ENCODE peak calls at places on chromosome 3, in ten cellular contexts. E, L, A, K, B, G, H, U, Z and X are unnamed samples.
A peak's percentile ranks its signal among the peaks of the same experiment; 100 is the strongest.

GRCh38 chr3:57545636-57546268 is 1.6 kb upstream of the DNAH12 start:
- DNase-seq in E (no peak), L (no peak), A (no peak), K (no peak), B (peak; percentile 36), G (no peak), H (peak; percentile 4), U (no peak), Z (no peak), X (no peak)

GRCh38 chr3:52625041-52625440 is 60.7 kb downstream of the PBRM1 start:
- DNase-seq in E (no peak), L (no peak), A (no peak), K (no peak), B (no peak), G (no peak), H (no peak), U (no peak), Z (no peak), X (no peak)

GRCh38 chr3:155411500-155412223 is 118.2 kb upstream of the STRIT1 start:
- DNase-seq in E (no peak), L (no peak), A (no peak), K (no peak), B (no peak), G (no peak), H (no peak), U (no peak), Z (no peak), X (no peak)

GRCh38 chr3:59783468-59783988 is 733.7 kb upstream of the CFAP20DC start:
- DNase-seq in E (no peak), L (no peak), A (no peak), K (no peak), B (no peak), G (no peak), H (no peak), U (no peak), Z (no peak), X (no peak)

GRCh38 chr3:160661660-160662059 is 15.3 kb upstream of the ARL14 start:
- DNase-seq in E (no peak), L (no peak), A (no peak), K (no peak), B (no peak), G (peak; percentile 30), H (peak; percentile 73), U (no peak), Z (no peak), X (no peak)

GRCh38 chr3:155178810-155179424 is 98.8 kb downstream of the MME start:
- DNase-seq in E (no peak), L (no peak), A (no peak), K (no peak), B (no peak), G (no peak), H (no peak), U (no peak), Z (no peak), X (no peak)

GRCh38 chr3:133491481-133492059 is 81.9 kb upstream of the CDV3 start:
- DNase-seq in E (no peak), L (no peak), A (no peak), K (no peak), B (no peak), G (no peak), H (no peak), U (no peak), Z (no peak), X (no peak)

GRCh38 chr3:193803288-193803687 is 210.3 kb downstream of the OPA1 start:
- DNase-seq in E (no peak), L (no peak), A (no peak), K (no peak), B (no peak), G (no peak), H (no peak), U (no peak), Z (no peak), X (peak; percentile 19)

GRCh38 chr3:42149537-42150426 is 58.6 kb downstream of the TRAK1 start:
- DNase-seq in E (no peak), L (no peak), A (no peak), K (no peak), B (no peak), G (no peak), H (no peak), U (peak; percentile 86), Z (peak; percentile 89), X (peak; percentile 75)

GRCh38 chr3:90062018-90062417 is 954.6 kb downstream of the EPHA3 start:
- DNase-seq in E (peak; percentile 29), L (no peak), A (no peak), K (no peak), B (no peak), G (no peak), H (no peak), U (no peak), Z (no peak), X (no peak)

GRCh38 chr3:6861331-6861988 is 545 bp downstream of the GRM7 start:
- DNase-seq in E (no peak), L (no peak), A (peak; percentile 22), K (no peak), B (no peak), G (peak; percentile 41), H (peak; percentile 65), U (no peak), Z (no peak), X (peak; percentile 82)

GRCh38 chr3:66386925-66387650 is 113.7 kb downstream of the LRIG1 start:
- DNase-seq in E (no peak), L (no peak), A (peak; percentile 61), K (no peak), B (no peak), G (no peak), H (no peak), U (no peak), Z (no peak), X (peak; percentile 26)

GRCh38 chr3:7242303-7242635 is 381.4 kb downstream of the GRM7 start:
- DNase-seq in E (no peak), L (no peak), A (no peak), K (no peak), B (no peak), G (no peak), H (no peak), U (no peak), Z (no peak), X (no peak)

DNA sequence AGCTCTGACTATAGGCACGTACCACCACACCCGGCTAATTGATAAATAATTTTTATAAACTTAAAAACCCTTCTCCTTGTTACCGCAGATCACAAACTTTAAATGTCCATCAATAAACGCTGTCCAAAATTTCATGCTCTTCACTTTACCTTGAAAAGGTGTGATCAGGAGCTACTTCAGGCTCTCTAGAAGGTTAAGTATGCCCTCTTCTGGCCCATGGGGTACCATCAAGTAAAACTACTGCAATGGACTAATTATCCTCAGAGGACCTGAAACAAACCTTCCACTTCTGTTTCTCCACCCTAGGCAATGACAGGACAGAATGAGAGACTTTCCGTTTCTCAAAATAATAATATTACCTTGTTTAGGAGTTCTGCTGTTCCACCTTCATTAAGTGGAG is 9.2 kb downstream of the LZTFL1 start:
- DNase-seq in E (no peak), L (no peak), A (no peak), K (no peak), B (no peak), G (peak; percentile 25), H (peak; percentile 27), U (no peak), Z (no peak), X (peak; percentile 58)
- TF ChIP-seq CTCF in E (peak; percentile 82), L (peak; percentile 33), A (peak; percentile 14), K (no peak), B (peak; percentile 19), G (no peak), H (peak; percentile 44), U (peak; percentile 17), Z (no peak), X (peak; percentile 84)

DNA sequence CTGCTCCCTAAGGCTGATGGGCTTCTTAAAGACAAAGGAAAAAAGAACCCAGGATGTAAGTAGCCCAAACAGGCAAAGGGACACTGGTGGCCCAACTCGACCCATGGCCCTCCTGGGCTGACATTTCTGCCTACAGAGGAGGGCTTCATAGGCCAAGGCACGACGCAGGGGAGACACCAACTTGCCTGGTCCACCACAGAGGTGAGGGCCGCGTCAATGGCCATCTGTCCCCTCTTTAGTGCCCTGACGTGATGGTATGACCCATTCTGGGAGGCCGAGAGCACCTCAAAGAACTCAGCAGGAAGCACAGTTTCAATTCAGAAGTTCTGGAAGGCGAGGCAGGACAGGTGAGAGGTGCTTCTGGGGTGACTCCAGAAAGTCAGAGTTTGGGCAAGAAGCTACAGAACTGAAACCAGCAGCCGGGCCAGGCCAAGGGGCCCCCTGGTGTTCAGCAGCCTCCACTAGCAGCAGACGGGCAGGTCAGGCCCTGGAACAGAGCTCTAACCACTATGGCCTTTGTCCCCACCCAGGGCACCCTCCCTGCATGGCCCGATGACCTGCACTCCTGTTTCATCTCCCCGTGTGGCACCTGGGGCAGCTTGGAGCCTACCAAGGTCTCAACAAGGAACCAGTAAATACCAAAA is 45.1 kb downstream of the HMCES start:
- DNase-seq in E (no peak), L (no peak), A (peak; percentile 69), K (no peak), B (no peak), G (no peak), H (no peak), U (no peak), Z (no peak), X (peak; percentile 51)
- TF ChIP-seq CTCF in E (peak; percentile 34), L (peak; percentile 37), A (peak; percentile 38), K (no peak), B (no peak), G (no peak), H (no peak), U (peak; percentile 17), Z (no peak), X (peak; percentile 40)

GRCh38 chr3:38738630-38739395 is 77.2 kb downstream of the SCN10A start:
- DNase-seq in E (no peak), L (no peak), A (peak; percentile 55), K (no peak), B (peak; percentile 16), G (peak; percentile 63), H (peak; percentile 87), U (no peak), Z (no peak), X (peak; percentile 98)
- TF ChIP-seq CTCF in E (peak; percentile 55), L (peak; percentile 69), A (peak; percentile 51), K (no peak), B (peak; percentile 45), G (peak; percentile 93), H (peak; percentile 94), U (peak; percentile 26), Z (no peak), X (peak; percentile 94)

GRCh38 chr3:170062068-170062467 is 24.3 kb downstream of the GPR160 start:
- DNase-seq in E (no peak), L (no peak), A (no peak), K (no peak), B (no peak), G (no peak), H (no peak), U (no peak), Z (no peak), X (no peak)

GRCh38 chr3:170059447-170059846 is 21.7 kb downstream of the GPR160 start:
- DNase-seq in E (no peak), L (no peak), A (no peak), K (no peak), B (no peak), G (no peak), H (no peak), U (no peak), Z (no peak), X (no peak)

GRCh38 chr3:170063691-170064090 is 25.9 kb downstream of the GPR160 start:
- DNase-seq in E (no peak), L (no peak), A (no peak), K (no peak), B (no peak), G (no peak), H (no peak), U (no peak), Z (no peak), X (peak; percentile 47)

GRCh38 chr3:170064108-170064507 is 26.3 kb downstream of the GPR160 start:
- DNase-seq in E (no peak), L (no peak), A (no peak), K (no peak), B (no peak), G (no peak), H (no peak), U (no peak), Z (no peak), X (peak; percentile 51)

GRCh38 chr3:170062769-170063168 is 25.0 kb downstream of the GPR160 start:
- DNase-seq in E (no peak), L (no peak), A (no peak), K (no peak), B (no peak), G (no peak), H (no peak), U (no peak), Z (no peak), X (peak; percentile 76)
- TF ChIP-seq CTCF in E (peak; percentile 20), L (peak; percentile 2), A (no peak), K (no peak), B (no peak), G (no peak), H (peak; percentile 26), U (no peak), Z (no peak), X (peak; percentile 58)